ENCODE peak calls at places on chromosomes 16 and 17, in four cellular contexts. One of them, this sample, is unnamed.

GRCh38 chr16:46830417-46830901 is 521 bp downstream of the C16orf87 start:
- DNase-seq in activated T-helper 1 cell treated with anti-CD3 and anti-CD28 coated beads, Interleukin-2, amount 50 U/mL, for 16 hours: peak
- DNase-seq in EL: no peak
- DNase-seq in stimulated activated CD8-positive, alpha-beta memory T cell treated with anti-CD3 and anti-CD28 coated beads, Interleukin-2, amount 100 ng/mL, for 1 hour: no peak
- DNase-seq in this sample: no peak

GRCh38 chr17:82238562-82239201 is 9.8 kb downstream of the SLC16A3 start:
- DNase-seq in EL: peak
- DNase-seq in stimulated activated CD8-positive, alpha-beta memory T cell treated with anti-CD3 and anti-CD28 coated beads, Interleukin-2, amount 100 ng/mL, for 1 hour: no peak
- DNase-seq in activated T-helper 1 cell treated with anti-CD3 and anti-CD28 coated beads, Interleukin-2, amount 50 U/mL, for 16 hours: peak
- DNase-seq in this sample: peak

GRCh38 chr17:10380631-10381408 is 8.0 kb upstream of the MYH13 start:
- DNase-seq in stimulated activated CD8-positive, alpha-beta memory T cell treated with anti-CD3 and anti-CD28 coated beads, Interleukin-2, amount 100 ng/mL, for 1 hour: no peak
- DNase-seq in activated T-helper 1 cell treated with anti-CD3 and anti-CD28 coated beads, Interleukin-2, amount 50 U/mL, for 16 hours: no peak
- DNase-seq in EL: no peak
- DNase-seq in this sample: no peak

GRCh38 chr16:8880839-8881510 is 1.2 kb upstream of the LITAFD start:
- DNase-seq in stimulated activated CD8-positive, alpha-beta memory T cell treated with anti-CD3 and anti-CD28 coated beads, Interleukin-2, amount 100 ng/mL, for 1 hour: no peak
- DNase-seq in EL: no peak
- DNase-seq in activated T-helper 1 cell treated with anti-CD3 and anti-CD28 coated beads, Interleukin-2, amount 50 U/mL, for 16 hours: no peak
- DNase-seq in this sample: no peak

GRCh38 chr17:21177401-21177800 is 36.6 kb downstream of the TMEM11 start:
- DNase-seq in stimulated activated CD8-positive, alpha-beta memory T cell treated with anti-CD3 and anti-CD28 coated beads, Interleukin-2, amount 100 ng/mL, for 1 hour: no peak
- DNase-seq in activated T-helper 1 cell treated with anti-CD3 and anti-CD28 coated beads, Interleukin-2, amount 50 U/mL, for 16 hours: no peak
- DNase-seq in EL: no peak
- DNase-seq in this sample: no peak

GRCh38 chr16:75305364-75306101 is 54.1 kb upstream of the BCAR1 start:
- DNase-seq in activated T-helper 1 cell treated with anti-CD3 and anti-CD28 coated beads, Interleukin-2, amount 50 U/mL, for 16 hours: peak
- DNase-seq in EL: peak
- DNase-seq in stimulated activated CD8-positive, alpha-beta memory T cell treated with anti-CD3 and anti-CD28 coated beads, Interleukin-2, amount 100 ng/mL, for 1 hour: no peak
- DNase-seq in this sample: peak

GRCh38 chr17:82235775-82236141 is 6.9 kb downstream of the SLC16A3 start:
- DNase-seq in activated T-helper 1 cell treated with anti-CD3 and anti-CD28 coated beads, Interleukin-2, amount 50 U/mL, for 16 hours: no peak
- DNase-seq in EL: no peak
- DNase-seq in stimulated activated CD8-positive, alpha-beta memory T cell treated with anti-CD3 and anti-CD28 coated beads, Interleukin-2, amount 100 ng/mL, for 1 hour: no peak
- DNase-seq in this sample: no peak

GRCh38 chr16:2686912-2687507 is 4.7 kb downstream of the KCTD5 start:
- DNase-seq in EL: no peak
- DNase-seq in activated T-helper 1 cell treated with anti-CD3 and anti-CD28 coated beads, Interleukin-2, amount 50 U/mL, for 16 hours: no peak
- DNase-seq in stimulated activated CD8-positive, alpha-beta memory T cell treated with anti-CD3 and anti-CD28 coated beads, Interleukin-2, amount 100 ng/mL, for 1 hour: no peak
- DNase-seq in this sample: no peak

GRCh38 chr17:49646391-49647255 is 31.3 kb downstream of the SPOP start:
- DNase-seq in activated T-helper 1 cell treated with anti-CD3 and anti-CD28 coated beads, Interleukin-2, amount 50 U/mL, for 16 hours: peak
- DNase-seq in EL: peak
- DNase-seq in stimulated activated CD8-positive, alpha-beta memory T cell treated with anti-CD3 and anti-CD28 coated beads, Interleukin-2, amount 100 ng/mL, for 1 hour: no peak
- DNase-seq in this sample: peak

GRCh38 chr16:84827131-84827574 is 7.4 kb downstream of the CRISPLD2 start:
- DNase-seq in stimulated activated CD8-positive, alpha-beta memory T cell treated with anti-CD3 and anti-CD28 coated beads, Interleukin-2, amount 100 ng/mL, for 1 hour: no peak
- DNase-seq in activated T-helper 1 cell treated with anti-CD3 and anti-CD28 coated beads, Interleukin-2, amount 50 U/mL, for 16 hours: no peak
- DNase-seq in EL: peak
- DNase-seq in this sample: no peak

GRCh38 chr16:67396159-67396774 is 3.0 kb upstream of the TPPP3 start:
- DNase-seq in activated T-helper 1 cell treated with anti-CD3 and anti-CD28 coated beads, Interleukin-2, amount 50 U/mL, for 16 hours: no peak
- DNase-seq in EL: peak
- DNase-seq in stimulated activated CD8-positive, alpha-beta memory T cell treated with anti-CD3 and anti-CD28 coated beads, Interleukin-2, amount 100 ng/mL, for 1 hour: no peak
- DNase-seq in this sample: peak

GRCh38 chr17:68562736-68563135 is 38.4 kb downstream of the FAM20A start:
- DNase-seq in activated T-helper 1 cell treated with anti-CD3 and anti-CD28 coated beads, Interleukin-2, amount 50 U/mL, for 16 hours: no peak
- DNase-seq in stimulated activated CD8-positive, alpha-beta memory T cell treated with anti-CD3 and anti-CD28 coated beads, Interleukin-2, amount 100 ng/mL, for 1 hour: no peak
- DNase-seq in EL: no peak
- DNase-seq in this sample: no peak

GRCh38 chr17:82048571-82048971 is 3.0 kb downstream of the RFNG start:
- DNase-seq in stimulated activated CD8-positive, alpha-beta memory T cell treated with anti-CD3 and anti-CD28 coated beads, Interleukin-2, amount 100 ng/mL, for 1 hour: no peak
- DNase-seq in activated T-helper 1 cell treated with anti-CD3 and anti-CD28 coated beads, Interleukin-2, amount 50 U/mL, for 16 hours: no peak
- DNase-seq in EL: no peak
- DNase-seq in this sample: no peak

GRCh38 chr16:52467753-52468152 is 79.2 kb downstream of the TOX3 start:
- DNase-seq in EL: no peak
- DNase-seq in activated T-helper 1 cell treated with anti-CD3 and anti-CD28 coated beads, Interleukin-2, amount 50 U/mL, for 16 hours: no peak
- DNase-seq in stimulated activated CD8-positive, alpha-beta memory T cell treated with anti-CD3 and anti-CD28 coated beads, Interleukin-2, amount 100 ng/mL, for 1 hour: no peak
- DNase-seq in this sample: no peak

GRCh38 chr17:65785109-65785508 is 223.7 kb upstream of the AXIN2 start:
- DNase-seq in stimulated activated CD8-positive, alpha-beta memory T cell treated with anti-CD3 and anti-CD28 coated beads, Interleukin-2, amount 100 ng/mL, for 1 hour: no peak
- DNase-seq in EL: peak
- DNase-seq in activated T-helper 1 cell treated with anti-CD3 and anti-CD28 coated beads, Interleukin-2, amount 50 U/mL, for 16 hours: no peak
- DNase-seq in this sample: peak

GRCh38 chr17:59287452-59287851 is 44.0 kb upstream of the YPEL2 start:
- DNase-seq in activated T-helper 1 cell treated with anti-CD3 and anti-CD28 coated beads, Interleukin-2, amount 50 U/mL, for 16 hours: no peak
- DNase-seq in EL: peak
- DNase-seq in stimulated activated CD8-positive, alpha-beta memory T cell treated with anti-CD3 and anti-CD28 coated beads, Interleukin-2, amount 100 ng/mL, for 1 hour: no peak
- DNase-seq in this sample: no peak

GRCh38 chr17:17025621-17026020 is 16.6 kb upstream of the MPRIP start:
- DNase-seq in activated T-helper 1 cell treated with anti-CD3 and anti-CD28 coated beads, Interleukin-2, amount 50 U/mL, for 16 hours: no peak
- DNase-seq in EL: no peak
- DNase-seq in stimulated activated CD8-positive, alpha-beta memory T cell treated with anti-CD3 and anti-CD28 coated beads, Interleukin-2, amount 100 ng/mL, for 1 hour: no peak
- DNase-seq in this sample: no peak

GRCh38 chr17:17419166-17419565 is 57.6 kb upstream of the MED9 start:
- DNase-seq in EL: no peak
- DNase-seq in stimulated activated CD8-positive, alpha-beta memory T cell treated with anti-CD3 and anti-CD28 coated beads, Interleukin-2, amount 100 ng/mL, for 1 hour: no peak
- DNase-seq in activated T-helper 1 cell treated with anti-CD3 and anti-CD28 coated beads, Interleukin-2, amount 50 U/mL, for 16 hours: no peak
- DNase-seq in this sample: no peak

GRCh38 chr17:79949646-79950292 is 85.9 kb downstream of the TBC1D16 start:
- DNase-seq in activated T-helper 1 cell treated with anti-CD3 and anti-CD28 coated beads, Interleukin-2, amount 50 U/mL, for 16 hours: no peak
- DNase-seq in stimulated activated CD8-positive, alpha-beta memory T cell treated with anti-CD3 and anti-CD28 coated beads, Interleukin-2, amount 100 ng/mL, for 1 hour: no peak
- DNase-seq in EL: no peak
- DNase-seq in this sample: no peak

GRCh38 chr16:68281368-68282063 is 17.2 kb downstream of the SLC7A6 start:
- DNase-seq in stimulated activated CD8-positive, alpha-beta memory T cell treated with anti-CD3 and anti-CD28 coated beads, Interleukin-2, amount 100 ng/mL, for 1 hour: no peak
- DNase-seq in EL: no peak
- DNase-seq in activated T-helper 1 cell treated with anti-CD3 and anti-CD28 coated beads, Interleukin-2, amount 50 U/mL, for 16 hours: no peak
- DNase-seq in this sample: no peak

GRCh38 chr17:35372846-35373531 is 432 bp downstream of the SLFN11 start:
- DNase-seq in activated T-helper 1 cell treated with anti-CD3 and anti-CD28 coated beads, Interleukin-2, amount 50 U/mL, for 16 hours: peak
- DNase-seq in EL: peak
- DNase-seq in stimulated activated CD8-positive, alpha-beta memory T cell treated with anti-CD3 and anti-CD28 coated beads, Interleukin-2, amount 100 ng/mL, for 1 hour: no peak
- DNase-seq in this sample: no peak